ENCODE peak calls at places on chromosome 10, in four cellular contexts. B, C, L and J are unnamed samples.

GRCh38 chr10:96370575-96371157 is 11.9 kb upstream of the OPALIN start:
- DNase-seq in C (peak), L (no peak), B (peak), J (no peak)

GRCh38 chr10:95201736-95202135 is 7.7 kb downstream of the ACSM6 start:
- DNase-seq in L (no peak), B (no peak), C (no peak), J (no peak)

GRCh38 chr10:103839867-103840746 is 15.3 kb downstream of the SH3PXD2A start:
- DNase-seq in B (no peak), L (no peak), C (no peak), J (no peak)

GRCh38 chr10:86944031-86944419 is 13.4 kb downstream of the MMRN2 start:
- DNase-seq in C (no peak), L (no peak), B (no peak), J (no peak)

GRCh38 chr10:125159932-125160855 is at the start of gene CTBP2:
- DNase-seq in C (peak), B (peak), L (no peak), J (peak)

GRCh38 chr10:52228556-52228955 is 85.5 kb upstream of the DKK1 start:
- DNase-seq in C (no peak), B (no peak), L (no peak), J (no peak)

GRCh38 chr10:133366130-133366478 is 7.0 kb downstream of the ECHS1 start:
- DNase-seq in B (no peak), C (no peak), L (no peak), J (no peak)

GRCh38 chr10:93954299-93954698 is 39.4 kb upstream of the PLCE1 start:
- DNase-seq in B (no peak), C (peak), L (no peak), J (no peak)

GRCh38 chr10:18474111-18474455 is 177.3 kb downstream of the NSUN6 start:
- DNase-seq in B (no peak), C (no peak), L (no peak), J (no peak)

GRCh38 chr10:114271014-114271778 is 32.1 kb downstream of the VWA2 start:
- DNase-seq in L (no peak), C (peak), B (no peak), J (no peak)

GRCh38 chr10:32211046-32211363 is 136.0 kb downstream of the EPC1 start:
- DNase-seq in L (no peak), C (no peak), B (no peak), J (no peak)

GRCh38 chr10:22010973-22011408 is 7.5 kb upstream of the DNAJC1 start:
- DNase-seq in L (peak), C (peak), B (no peak), J (no peak)

GRCh38 chr10:70596110-70596798 is 6.3 kb downstream of the PRF1 start:
- DNase-seq in B (no peak), L (no peak), C (no peak), J (peak)

GRCh38 chr10:127174866-127175265 is 21.5 kb downstream of the INSYN2A start:
- DNase-seq in B (no peak), C (no peak), L (no peak), J (no peak)

GRCh38 chr10:20624642-20625041 is 272.5 kb downstream of the NEBL start:
- DNase-seq in B (no peak), L (no peak), C (no peak), J (no peak)

GRCh38 chr10:86066696-86067095 is 299.9 kb downstream of the GRID1 start:
- DNase-seq in C (no peak), L (no peak), B (no peak), J (no peak)

GRCh38 chr10:112045885-112046284 is 137.7 kb downstream of the GPAM start:
- DNase-seq in B (no peak), C (no peak), L (no peak), J (no peak)

GRCh38 chr10:60239228-60239627 is 150.4 kb downstream of the ANK3 start:
- DNase-seq in B (no peak), C (no peak), L (no peak), J (no peak)

GRCh38 chr10:64038097-64038496 is 516.9 kb downstream of the REEP3 start:
- DNase-seq in C (no peak), L (no peak), B (no peak), J (no peak)

GRCh38 chr10:122142652-122143237 is 128.4 kb upstream of the BTBD16 start:
- DNase-seq in C (no peak), L (peak), B (peak), J (peak)

GRCh38 chr10:95247200-95247880 is 43.5 kb downstream of the PDLIM1 start:
- DNase-seq in L (no peak), B (no peak), C (peak), J (no peak)

GRCh38 chr10:123446449-123447156 is 219.6 kb upstream of the GPR26 start:
- DNase-seq in B (no peak), C (no peak), L (no peak), J (no peak)

GRCh38 chr10:79081353-79082034 is 12.7 kb downstream of the ZMIZ1 start:
- DNase-seq in C (peak), B (no peak), L (no peak), J (no peak)

GRCh38 chr10:126135177-126135576 is 238.8 kb downstream of the FANK1 start:
- DNase-seq in C (no peak), B (no peak), L (no peak), J (no peak)

GRCh38 chr10:17684537-17684936 is 40.6 kb downstream of the STAM start:
- DNase-seq in B (no peak), C (no peak), L (no peak), J (no peak)

GRCh38 chr10:21285742-21286311 is 239.7 kb downstream of the SKIDA1 start:
- DNase-seq in B (no peak), L (no peak), C (peak), J (no peak)

GRCh38 chr10:50063100-50063499 is 4.7 kb upstream of the WASHC2A start:
- DNase-seq in B (no peak), C (no peak), L (no peak), J (no peak)

GRCh38 chr10:62116896-62117295 is 151.7 kb downstream of the RTKN2 start:
- DNase-seq in L (no peak), B (no peak), C (no peak), J (no peak)

GRCh38 chr10:72250666-72251065 is 23.1 kb upstream of the DDIT4 start:
- DNase-seq in C (no peak), B (no peak), L (no peak), J (no peak)

GRCh38 chr10:91418417-91418816 is 8.3 kb downstream of the HECTD2 start:
- DNase-seq in B (no peak), C (no peak), L (no peak), J (no peak)

GRCh38 chr10:63166742-63167258 is 33.7 kb downstream of the NRBF2 start:
- DNase-seq in C (peak), B (no peak), L (peak), J (peak)

GRCh38 chr10:86755740-86756510 is 494 bp upstream of the BMPR1A start:
- DNase-seq in L (peak), C (peak), B (peak), J (peak)

GRCh38 chr10:58546137-58546536 is 33.5 kb downstream of the BICC1 start:
- DNase-seq in L (no peak), B (no peak), C (no peak), J (no peak)

GRCh38 chr10:79021331-79021907 is 47.3 kb upstream of the ZMIZ1 start:
- DNase-seq in C (no peak), L (no peak), B (no peak), J (no peak)